ENCODE peak calls at places on chromosomes 6 and 20, in ten cellular contexts. One of them, this sample, is unnamed.

GRCh38 chr20:9161308-9161707 is 92.4 kb downstream of the PLCB4 start:
- DNase-seq in stimulated activated CD8-positive, alpha-beta memory T cell treated with anti-CD3 and anti-CD28 coated beads, Interleukin-2, amount 100 ng/mL, for 1 hour: no peak
- DNase-seq in small intestine: no peak
- DNase-seq in GM04504: no peak
- DNase-seq in foreskin fibroblast: no peak
- DNase-seq in AG08395: no peak
- DNase-seq in CD4-positive, alpha-beta T cell: no peak
- DNase-seq in Panc1: no peak
- DNase-seq in tibial artery: no peak
- DNase-seq in ACHN: no peak
- DNase-seq in this sample: no peak

GRCh38 chr6:63930848-63931247 is 295.2 kb downstream of the PHF3 start:
- DNase-seq in stimulated activated CD8-positive, alpha-beta memory T cell treated with anti-CD3 and anti-CD28 coated beads, Interleukin-2, amount 100 ng/mL, for 1 hour: no peak
- DNase-seq in small intestine: no peak
- DNase-seq in GM04504: no peak
- DNase-seq in foreskin fibroblast: no peak
- DNase-seq in AG08395: no peak
- DNase-seq in CD4-positive, alpha-beta T cell: no peak
- DNase-seq in Panc1: no peak
- DNase-seq in tibial artery: no peak
- DNase-seq in ACHN: no peak
- DNase-seq in this sample: no peak

GRCh38 chr6:110020888-110021287 is 42.8 kb downstream of the GPR6 start:
- DNase-seq in stimulated activated CD8-positive, alpha-beta memory T cell treated with anti-CD3 and anti-CD28 coated beads, Interleukin-2, amount 100 ng/mL, for 1 hour: no peak
- DNase-seq in small intestine: no peak
- DNase-seq in GM04504: no peak
- DNase-seq in foreskin fibroblast: no peak
- DNase-seq in AG08395: no peak
- DNase-seq in CD4-positive, alpha-beta T cell: no peak
- DNase-seq in Panc1: no peak
- DNase-seq in tibial artery: no peak
- DNase-seq in ACHN: no peak
- DNase-seq in this sample: no peak

GRCh38 chr6:159691133-159691962 is 1.7 kb downstream of the SOD2 start:
- DNase-seq in stimulated activated CD8-positive, alpha-beta memory T cell treated with anti-CD3 and anti-CD28 coated beads, Interleukin-2, amount 100 ng/mL, for 1 hour: no peak
- DNase-seq in small intestine: peak; percentile 81
- DNase-seq in GM04504: peak; percentile 63
- DNase-seq in foreskin fibroblast: peak; percentile 67
- DNase-seq in AG08395: peak; percentile 70
- DNase-seq in CD4-positive, alpha-beta T cell: no peak
- DNase-seq in Panc1: peak; percentile 64
- DNase-seq in tibial artery: no peak
- DNase-seq in ACHN: peak; percentile 86
- DNase-seq in this sample: peak; percentile 56

GRCh38 chr6:35727935-35728662 is 8.7 kb upstream of the ARMC12 start:
- DNase-seq in stimulated activated CD8-positive, alpha-beta memory T cell treated with anti-CD3 and anti-CD28 coated beads, Interleukin-2, amount 100 ng/mL, for 1 hour: peak; percentile 77
- DNase-seq in small intestine: peak; percentile 95
- DNase-seq in GM04504: peak; percentile 59
- DNase-seq in foreskin fibroblast: peak; percentile 99
- DNase-seq in AG08395: peak; percentile 90
- DNase-seq in CD4-positive, alpha-beta T cell: peak; percentile 86
- DNase-seq in Panc1: no peak
- DNase-seq in tibial artery: peak; percentile 98
- DNase-seq in ACHN: peak; percentile 85
- DNase-seq in this sample: peak; percentile 54

GRCh38 chr6:106046116-106046853 is 39.9 kb upstream of the PRDM1 start:
- DNase-seq in stimulated activated CD8-positive, alpha-beta memory T cell treated with anti-CD3 and anti-CD28 coated beads, Interleukin-2, amount 100 ng/mL, for 1 hour: no peak
- DNase-seq in small intestine: no peak
- DNase-seq in GM04504: no peak
- DNase-seq in foreskin fibroblast: no peak
- DNase-seq in AG08395: no peak
- DNase-seq in CD4-positive, alpha-beta T cell: no peak
- DNase-seq in Panc1: no peak
- DNase-seq in tibial artery: no peak
- DNase-seq in ACHN: no peak
- DNase-seq in this sample: no peak

GRCh38 chr6:28743271-28743789 is 180.5 kb downstream of the TRIM27 start:
- DNase-seq in stimulated activated CD8-positive, alpha-beta memory T cell treated with anti-CD3 and anti-CD28 coated beads, Interleukin-2, amount 100 ng/mL, for 1 hour: no peak
- DNase-seq in small intestine: no peak
- DNase-seq in GM04504: no peak
- DNase-seq in foreskin fibroblast: no peak
- DNase-seq in AG08395: no peak
- DNase-seq in CD4-positive, alpha-beta T cell: no peak
- DNase-seq in Panc1: no peak
- DNase-seq in tibial artery: no peak
- DNase-seq in ACHN: no peak
- DNase-seq in this sample: no peak

GRCh38 chr20:50284811-50285375 is 94.3 kb downstream of the CEBPB start:
- DNase-seq in stimulated activated CD8-positive, alpha-beta memory T cell treated with anti-CD3 and anti-CD28 coated beads, Interleukin-2, amount 100 ng/mL, for 1 hour: no peak
- DNase-seq in small intestine: no peak
- DNase-seq in GM04504: no peak
- DNase-seq in foreskin fibroblast: no peak
- DNase-seq in AG08395: no peak
- DNase-seq in CD4-positive, alpha-beta T cell: no peak
- DNase-seq in Panc1: no peak
- DNase-seq in tibial artery: peak; percentile 70
- DNase-seq in ACHN: no peak
- DNase-seq in this sample: no peak

GRCh38 chr6:170017603-170018274 is 266.3 kb downstream of the ERMARD start:
- DNase-seq in stimulated activated CD8-positive, alpha-beta memory T cell treated with anti-CD3 and anti-CD28 coated beads, Interleukin-2, amount 100 ng/mL, for 1 hour: no peak
- DNase-seq in small intestine: no peak
- DNase-seq in GM04504: no peak
- DNase-seq in foreskin fibroblast: no peak
- DNase-seq in AG08395: no peak
- DNase-seq in CD4-positive, alpha-beta T cell: no peak
- DNase-seq in Panc1: no peak
- DNase-seq in tibial artery: no peak
- DNase-seq in ACHN: no peak
- DNase-seq in this sample: no peak

GRCh38 chr6:117463762-117464665 is 18.5 kb upstream of the DCBLD1 start:
- DNase-seq in stimulated activated CD8-positive, alpha-beta memory T cell treated with anti-CD3 and anti-CD28 coated beads, Interleukin-2, amount 100 ng/mL, for 1 hour: no peak
- DNase-seq in small intestine: no peak
- DNase-seq in GM04504: no peak
- DNase-seq in foreskin fibroblast: peak; percentile 82
- DNase-seq in AG08395: peak; percentile 60
- DNase-seq in CD4-positive, alpha-beta T cell: no peak
- DNase-seq in Panc1: peak; percentile 36
- DNase-seq in tibial artery: no peak
- DNase-seq in ACHN: peak; percentile 39
- DNase-seq in this sample: no peak

GRCh38 chr20:64152906-64153305 is 11.3 kb upstream of the MYT1 start:
- DNase-seq in stimulated activated CD8-positive, alpha-beta memory T cell treated with anti-CD3 and anti-CD28 coated beads, Interleukin-2, amount 100 ng/mL, for 1 hour: no peak
- DNase-seq in small intestine: no peak
- DNase-seq in GM04504: no peak
- DNase-seq in foreskin fibroblast: no peak
- DNase-seq in AG08395: no peak
- DNase-seq in CD4-positive, alpha-beta T cell: no peak
- DNase-seq in Panc1: no peak
- DNase-seq in tibial artery: no peak
- DNase-seq in ACHN: no peak
- DNase-seq in this sample: no peak

GRCh38 chr6:127776320-127776719 is 124.5 kb downstream of the THEMIS start:
- DNase-seq in stimulated activated CD8-positive, alpha-beta memory T cell treated with anti-CD3 and anti-CD28 coated beads, Interleukin-2, amount 100 ng/mL, for 1 hour: no peak
- DNase-seq in small intestine: no peak
- DNase-seq in GM04504: no peak
- DNase-seq in foreskin fibroblast: no peak
- DNase-seq in AG08395: no peak
- DNase-seq in CD4-positive, alpha-beta T cell: no peak
- DNase-seq in Panc1: no peak
- DNase-seq in tibial artery: no peak
- DNase-seq in ACHN: no peak
- DNase-seq in this sample: no peak

GRCh38 chr20:45812157-45813005 is at the start of gene UBE2C:
- DNase-seq in stimulated activated CD8-positive, alpha-beta memory T cell treated with anti-CD3 and anti-CD28 coated beads, Interleukin-2, amount 100 ng/mL, for 1 hour: peak; percentile 87
- DNase-seq in small intestine: peak; percentile 100
- DNase-seq in GM04504: peak; percentile 100
- DNase-seq in foreskin fibroblast: peak; percentile 100
- DNase-seq in AG08395: peak; percentile 100
- DNase-seq in CD4-positive, alpha-beta T cell: peak; percentile 90
- DNase-seq in Panc1: peak; percentile 100
- DNase-seq in tibial artery: peak; percentile 99
- DNase-seq in ACHN: peak; percentile 99
- DNase-seq in this sample: peak; percentile 99

GRCh38 chr20:33554914-33555420 is 65.1 kb downstream of the CBFA2T2 start:
- DNase-seq in stimulated activated CD8-positive, alpha-beta memory T cell treated with anti-CD3 and anti-CD28 coated beads, Interleukin-2, amount 100 ng/mL, for 1 hour: peak; percentile 9
- DNase-seq in small intestine: peak; percentile 88
- DNase-seq in GM04504: peak; percentile 35
- DNase-seq in foreskin fibroblast: peak; percentile 81
- DNase-seq in AG08395: peak; percentile 68
- DNase-seq in CD4-positive, alpha-beta T cell: no peak
- DNase-seq in Panc1: peak; percentile 69
- DNase-seq in tibial artery: no peak
- DNase-seq in ACHN: peak; percentile 86
- DNase-seq in this sample: peak; percentile 75

GRCh38 chr6:165606740-165607008 is 56.4 kb downstream of the PDE10A start:
- DNase-seq in stimulated activated CD8-positive, alpha-beta memory T cell treated with anti-CD3 and anti-CD28 coated beads, Interleukin-2, amount 100 ng/mL, for 1 hour: no peak
- DNase-seq in small intestine: no peak
- DNase-seq in GM04504: no peak
- DNase-seq in foreskin fibroblast: no peak
- DNase-seq in AG08395: no peak
- DNase-seq in CD4-positive, alpha-beta T cell: no peak
- DNase-seq in Panc1: no peak
- DNase-seq in tibial artery: no peak
- DNase-seq in ACHN: no peak
- DNase-seq in this sample: no peak

GRCh38 chr6:143594647-143595046 is 83.1 kb upstream of the PHACTR2 start:
- DNase-seq in stimulated activated CD8-positive, alpha-beta memory T cell treated with anti-CD3 and anti-CD28 coated beads, Interleukin-2, amount 100 ng/mL, for 1 hour: no peak
- DNase-seq in small intestine: no peak
- DNase-seq in GM04504: no peak
- DNase-seq in foreskin fibroblast: no peak
- DNase-seq in AG08395: no peak
- DNase-seq in CD4-positive, alpha-beta T cell: no peak
- DNase-seq in Panc1: no peak
- DNase-seq in tibial artery: no peak
- DNase-seq in ACHN: no peak
- DNase-seq in this sample: no peak

GRCh38 chr6:166786704-166787293 is 159.7 kb upstream of the RPS6KA2 start:
- DNase-seq in stimulated activated CD8-positive, alpha-beta memory T cell treated with anti-CD3 and anti-CD28 coated beads, Interleukin-2, amount 100 ng/mL, for 1 hour: no peak
- DNase-seq in small intestine: peak; percentile 71
- DNase-seq in GM04504: peak; percentile 28
- DNase-seq in foreskin fibroblast: peak; percentile 41
- DNase-seq in AG08395: peak; percentile 60
- DNase-seq in CD4-positive, alpha-beta T cell: no peak
- DNase-seq in Panc1: peak; percentile 38
- DNase-seq in tibial artery: no peak
- DNase-seq in ACHN: peak; percentile 69
- DNase-seq in this sample: peak; percentile 61

GRCh38 chr6:12761376-12762115 is 45.0 kb downstream of the PHACTR1 start:
- DNase-seq in stimulated activated CD8-positive, alpha-beta memory T cell treated with anti-CD3 and anti-CD28 coated beads, Interleukin-2, amount 100 ng/mL, for 1 hour: no peak
- DNase-seq in small intestine: no peak
- DNase-seq in GM04504: peak; percentile 85
- DNase-seq in foreskin fibroblast: peak; percentile 95
- DNase-seq in AG08395: peak; percentile 83
- DNase-seq in CD4-positive, alpha-beta T cell: no peak
- DNase-seq in Panc1: no peak
- DNase-seq in tibial artery: no peak
- DNase-seq in ACHN: no peak
- DNase-seq in this sample: no peak

GRCh38 chr6:115945806-115946205 is 114.9 kb downstream of the FRK start:
- DNase-seq in stimulated activated CD8-positive, alpha-beta memory T cell treated with anti-CD3 and anti-CD28 coated beads, Interleukin-2, amount 100 ng/mL, for 1 hour: no peak
- DNase-seq in small intestine: no peak
- DNase-seq in GM04504: no peak
- DNase-seq in foreskin fibroblast: no peak
- DNase-seq in AG08395: no peak
- DNase-seq in CD4-positive, alpha-beta T cell: no peak
- DNase-seq in Panc1: no peak
- DNase-seq in tibial artery: no peak
- DNase-seq in ACHN: no peak
- DNase-seq in this sample: no peak

GRCh38 chr6:149231786-149232185 is 85.7 kb upstream of the TAB2 start:
- DNase-seq in stimulated activated CD8-positive, alpha-beta memory T cell treated with anti-CD3 and anti-CD28 coated beads, Interleukin-2, amount 100 ng/mL, for 1 hour: no peak
- DNase-seq in small intestine: no peak
- DNase-seq in GM04504: no peak
- DNase-seq in foreskin fibroblast: no peak
- DNase-seq in AG08395: no peak
- DNase-seq in CD4-positive, alpha-beta T cell: no peak
- DNase-seq in Panc1: no peak
- DNase-seq in tibial artery: no peak
- DNase-seq in ACHN: no peak
- DNase-seq in this sample: no peak

GRCh38 chr6:52499026-52499425 is 77.8 kb downstream of the TRAM2 start:
- DNase-seq in stimulated activated CD8-positive, alpha-beta memory T cell treated with anti-CD3 and anti-CD28 coated beads, Interleukin-2, amount 100 ng/mL, for 1 hour: no peak
- DNase-seq in small intestine: no peak
- DNase-seq in GM04504: no peak
- DNase-seq in foreskin fibroblast: peak; percentile 54
- DNase-seq in AG08395: peak; percentile 46
- DNase-seq in CD4-positive, alpha-beta T cell: no peak
- DNase-seq in Panc1: no peak
- DNase-seq in tibial artery: no peak
- DNase-seq in ACHN: no peak
- DNase-seq in this sample: no peak

This sample was measured in NCI-H460.